ENCODE peak calls at places on chromosomes 1 and 21, in seven cellular contexts. X, R, N, Z, Q, O and D are unnamed samples.

GRCh38 chr1:233393926-233394680 is 66.6 kb downstream of the MAP3K21 start:
- DNase-seq in N (no peak), Q (no peak), X (no peak), Z (no peak), R (no peak), O (no peak), D (no peak)

GRCh38 chr1:147769107-147769506 is 8.7 kb upstream of the GJA5 start:
- DNase-seq in N (no peak), Q (no peak), O (no peak), Z (no peak), R (no peak), X (no peak), D (no peak)

GRCh38 chr1:78340006-78340405 is 150.8 kb upstream of the PTGFR start:
- DNase-seq in Z (no peak), R (no peak), Q (peak), N (peak), O (no peak), X (no peak), D (no peak)

GRCh38 chr1:45299981-45300668 is 26.6 kb upstream of the HPDL start:
- DNase-seq in N (peak), X (peak), Q (peak), O (no peak), Z (peak), R (no peak), D (peak)

GRCh38 chr1:181105134-181106021 is 16.9 kb downstream of the IER5 start:
- DNase-seq in N (peak), Z (peak), Q (no peak), R (no peak), O (no peak), X (peak), D (peak)

GRCh38 chr1:25088946-25089345 is 143.4 kb downstream of the SYF2 start:
- DNase-seq in X (no peak), Z (no peak), O (no peak), N (no peak), R (no peak), Q (no peak), D (no peak)

GRCh38 chr1:192807968-192808587 is 761 bp upstream of the RGS2 start:
- DNase-seq in X (no peak), Q (no peak), N (no peak), R (no peak), O (no peak), Z (no peak), D (no peak)

GRCh38 chr1:8373547-8374270 is 55.8 kb downstream of the SLC45A1 start:
- DNase-seq in R (no peak), Z (no peak), Q (no peak), X (no peak), N (peak), O (no peak), D (no peak)

GRCh38 chr1:233281711-233282581 is 13.6 kb downstream of the PCNX2 start:
- DNase-seq in Z (no peak), X (no peak), O (peak), R (no peak), N (no peak), Q (no peak), D (no peak)

GRCh38 chr1:231053493-231054162 is 13.6 kb upstream of the FAM89A start:
- DNase-seq in R (no peak), O (peak), N (no peak), Z (peak), X (peak), Q (no peak), D (no peak)

GRCh38 chr1:151689494-151689893 is 27.1 kb downstream of the CELF3 start:
- DNase-seq in X (no peak), Q (no peak), N (no peak), R (no peak), Z (no peak), O (no peak), D (no peak)

GRCh38 chr1:248828845-248829244 is 3.1 kb upstream of the SH3BP5L start:
- DNase-seq in Z (peak), X (peak), Q (no peak), O (no peak), R (no peak), N (no peak), D (peak)

GRCh38 chr1:168966217-168966616 is 140.3 kb upstream of the ATP1B1 start:
- DNase-seq in Z (no peak), Q (no peak), N (peak), X (no peak), R (no peak), O (no peak), D (no peak)

GRCh38 chr1:37478451-37478871 is 4.1 kb downstream of the ZC3H12A start:
- DNase-seq in Q (no peak), X (no peak), R (no peak), O (no peak), Z (peak), N (no peak), D (no peak)

GRCh38 chr1:180594723-180595122 is 36.0 kb downstream of the OVAAL start:
- DNase-seq in R (no peak), X (no peak), Z (peak), O (no peak), Q (no peak), N (no peak), D (peak)

GRCh38 chr1:200260587-200261335 is 149.1 kb downstream of the ZNF281 start:
- DNase-seq in Q (no peak), N (no peak), R (no peak), X (peak), Z (no peak), O (no peak), D (no peak)

GRCh38 chr1:221149111-221149510 is 269.9 kb downstream of the HLX start:
- DNase-seq in R (no peak), Z (no peak), O (no peak), Q (no peak), N (no peak), X (no peak), D (no peak)

GRCh38 chr1:75615664-75616435 is 4.9 kb upstream of the SLC44A5 start:
- DNase-seq in N (no peak), Z (peak), Q (no peak), R (no peak), X (no peak), O (no peak), D (peak)

GRCh38 chr1:24080131-24080530 is 31.8 kb downstream of the MYOM3 start:
- DNase-seq in R (no peak), O (no peak), N (no peak), Q (no peak), Z (no peak), X (no peak), D (no peak)

GRCh38 chr1:224689354-224689753 is 73.2 kb downstream of the CNIH3 start:
- DNase-seq in Z (peak), Q (no peak), X (no peak), R (no peak), O (no peak), N (no peak), D (no peak)

GRCh38 chr1:224684920-224685547 is 68.9 kb downstream of the CNIH3 start:
- DNase-seq in O (no peak), R (no peak), X (no peak), Q (no peak), N (no peak), Z (no peak), D (no peak)

GRCh38 chr1:224687465-224687864 is 71.3 kb downstream of the CNIH3 start:
- DNase-seq in R (no peak), Q (no peak), N (no peak), O (no peak), Z (no peak), X (no peak), D (no peak)

GRCh38 chr1:224681816-224682215 is 65.7 kb downstream of the CNIH3 start:
- DNase-seq in Z (no peak), X (no peak), O (no peak), R (no peak), N (no peak), Q (no peak), D (no peak)

GRCh38 chr1:224683981-224684380 is 67.9 kb downstream of the CNIH3 start:
- DNase-seq in R (no peak), Z (no peak), O (no peak), N (no peak), X (no peak), Q (no peak), D (no peak)
- TF ChIP-seq SIN3A in R (no peak), Z (no peak), O (no peak), N (no peak), X (no peak), Q (no peak), D (no peak)

DNA sequence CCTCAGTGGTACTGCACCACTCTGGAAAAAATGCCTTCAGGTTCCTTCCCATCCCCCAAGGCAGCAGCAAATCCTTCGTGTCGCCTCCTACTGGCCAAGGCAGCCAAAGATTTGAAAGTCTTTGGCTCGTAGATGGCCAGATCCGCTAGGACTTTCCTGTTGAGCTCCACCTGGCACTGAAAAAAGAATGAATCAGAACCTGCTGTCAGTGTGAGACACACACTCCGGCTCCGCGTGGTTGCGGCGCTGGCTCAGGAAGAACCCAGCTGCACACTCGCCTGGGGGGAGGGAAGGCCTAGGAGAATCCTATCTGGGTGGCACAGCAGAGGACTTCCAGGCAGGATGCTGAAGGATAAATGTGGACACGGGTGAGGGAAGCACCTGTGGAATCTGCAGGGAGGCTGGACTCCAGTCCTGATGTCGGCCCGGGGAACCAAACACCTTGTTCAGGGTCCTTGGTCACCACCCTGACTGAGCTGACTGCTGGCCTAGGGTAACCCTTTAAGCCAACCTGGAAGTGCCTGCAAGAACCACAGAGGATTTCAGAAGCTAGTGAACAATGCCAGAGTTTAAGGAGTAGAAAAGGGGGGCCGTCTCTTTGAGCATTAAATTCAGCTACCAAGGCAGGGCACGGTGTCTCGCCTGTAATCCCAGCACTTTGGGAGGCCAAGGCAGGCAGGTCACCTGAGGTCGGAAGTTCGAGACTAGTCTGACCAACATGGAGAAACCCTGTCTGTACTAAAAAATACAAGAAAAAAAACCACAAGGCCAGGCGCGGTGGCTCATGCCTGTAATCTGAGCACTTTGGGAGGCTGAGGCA is 3.2 kb upstream of the CCNL2 start:
- DNase-seq in Z (peak), O (no peak), X (peak), R (no peak), Q (peak), N (peak), D (peak)
- TF ChIP-seq SIN3A in Z (no peak), O (no peak), X (no peak), R (no peak), Q (peak), N (no peak), D (no peak)

DNA sequence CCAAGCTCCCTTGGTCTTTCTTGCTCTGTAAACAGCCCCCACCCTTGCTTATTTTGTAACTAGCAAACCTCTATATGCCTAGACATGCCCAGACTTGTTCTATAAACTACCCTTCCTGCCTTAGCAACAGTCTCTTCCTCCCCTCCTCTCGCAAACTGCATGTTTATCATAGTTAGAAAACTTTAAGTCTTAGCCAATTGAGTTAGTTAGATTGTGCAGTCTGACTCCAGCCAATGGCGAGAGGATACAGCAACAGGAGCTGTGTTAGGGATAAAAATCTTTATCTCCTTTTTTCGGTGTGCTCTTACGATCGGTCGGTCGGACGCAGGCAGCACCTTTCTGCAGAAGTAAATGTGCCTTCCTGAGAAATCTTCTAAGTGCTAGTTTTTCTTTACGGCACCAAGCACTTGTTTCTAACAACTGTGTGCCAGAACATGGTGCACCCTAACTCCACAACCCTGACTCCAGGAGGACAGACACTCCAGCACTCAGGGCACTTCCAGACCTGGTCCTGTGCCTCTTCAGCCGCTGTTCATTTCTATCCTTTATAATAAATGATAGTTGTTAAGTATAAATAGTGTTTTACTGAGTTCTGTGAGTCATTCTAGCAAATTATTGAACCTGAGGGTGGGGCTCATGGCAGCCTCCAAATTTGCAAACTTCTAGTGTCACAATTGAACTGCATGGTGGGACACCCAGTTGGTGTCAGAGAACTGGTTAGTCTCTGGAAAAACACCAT is 25.7 kb upstream of the GNG4 start:
- DNase-seq in Q (no peak), Z (no peak), O (no peak), X (peak), R (no peak), N (no peak), D (no peak)
- TF ChIP-seq SIN3A in Q (no peak), Z (no peak), O (no peak), X (no peak), R (no peak), N (no peak), D (no peak)

GRCh38 chr21:15065381-15066230 is 806 bp upstream of the NRIP1 start:
- DNase-seq in N (no peak), Z (peak), O (no peak), Q (no peak), X (peak), R (no peak), D (peak)

GRCh38 chr21:15064576-15065380 is at the start of gene NRIP1:
- DNase-seq in Z (peak), R (no peak), Q (no peak), N (no peak), O (no peak), X (peak), D (peak)

GRCh38 chr21:15063081-15063820 is 1.5 kb downstream of the NRIP1 start:
- DNase-seq in O (no peak), Q (no peak), X (peak), R (no peak), Z (peak), N (no peak), D (no peak)

GRCh38 chr21:15062566-15062965 is 2.2 kb downstream of the NRIP1 start:
- DNase-seq in O (no peak), R (no peak), X (no peak), Q (no peak), N (no peak), Z (peak), D (no peak)

GRCh38 chr21:15063821-15064575 is 802 bp downstream of the NRIP1 start:
- DNase-seq in O (no peak), X (no peak), Q (no peak), Z (peak), N (no peak), R (no peak), D (peak)
- TF ChIP-seq SIN3A in O (no peak), X (peak), Q (peak), Z (no peak), N (no peak), R (no peak), D (no peak)

GRCh38 chr21:16345757-16346156 is 616.0 kb downstream of the USP25 start:
- DNase-seq in R (no peak), Z (no peak), X (no peak), Q (no peak), N (no peak), O (no peak), D (peak)

GRCh38 chr21:16347223-16347622 is 617.4 kb downstream of the USP25 start:
- DNase-seq in N (no peak), R (no peak), Z (no peak), X (no peak), O (no peak), Q (no peak), D (no peak)

GRCh38 chr21:16342932-16343331 is 613.1 kb downstream of the USP25 start:
- DNase-seq in Q (no peak), Z (no peak), O (no peak), N (no peak), X (no peak), R (no peak), D (no peak)

DNA sequence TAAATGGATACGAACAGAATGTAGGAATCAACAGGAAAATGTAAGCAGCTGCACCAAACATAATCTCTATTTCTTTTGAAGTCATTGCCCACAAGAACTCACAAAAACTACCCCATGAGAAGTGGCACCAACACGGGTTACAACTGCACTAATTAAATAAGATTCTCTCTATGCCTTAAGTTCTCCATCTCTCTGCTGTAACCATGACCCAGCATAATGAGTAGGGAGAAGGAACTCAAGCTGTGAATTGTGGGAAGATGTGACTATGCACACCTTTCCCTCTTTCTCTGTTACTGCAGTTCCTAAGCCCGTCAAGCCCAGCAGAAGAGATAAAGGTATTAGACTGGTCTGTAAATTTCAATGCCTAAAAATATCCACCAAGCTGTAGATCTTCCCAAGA is 614.0 kb downstream of the USP25 start:
- DNase-seq in Q (no peak), Z (no peak), O (no peak), X (no peak), R (no peak), N (no peak), D (no peak)
- TF ChIP-seq SIN3A in Q (no peak), Z (no peak), O (no peak), X (no peak), R (no peak), N (no peak), D (no peak)

GRCh38 chr1:27569506-27570382 is 34.2 kb downstream of the AHDC1 start:
- DNase-seq in Q (no peak), X (peak), N (no peak), Z (peak), O (no peak), R (no peak), D (no peak)
- TF ChIP-seq SIN3A in Q (no peak), X (no peak), N (no peak), Z (no peak), O (no peak), R (peak), D (no peak)

GRCh38 chr21:30372139-30372770 is at the start of gene KRTAP13-2:
- DNase-seq in N (no peak), Q (no peak), Z (no peak), R (no peak), X (no peak), O (no peak), D (no peak)
- TF ChIP-seq SIN3A in N (no peak), Q (no peak), Z (no peak), R (no peak), X (no peak), O (no peak), D (no peak)

GRCh38 chr1:206508130-206508884 is 976 bp downstream of the RASSF5 start:
- DNase-seq in R (no peak), N (no peak), X (peak), Z (no peak), Q (no peak), O (no peak), D (no peak)

GRCh38 chr1:206508956-206509355 is 1.6 kb downstream of the RASSF5 start:
- DNase-seq in O (no peak), X (no peak), R (no peak), N (no peak), Q (no peak), Z (no peak), D (no peak)

GRCh38 chr1:206509612-206510257 is 2.4 kb downstream of the RASSF5 start:
- DNase-seq in Z (no peak), Q (no peak), O (no peak), X (peak), N (no peak), R (no peak), D (no peak)

GRCh38 chr1:206511362-206512064 is 4.2 kb downstream of the RASSF5 start:
- DNase-seq in X (no peak), Q (no peak), R (no peak), N (no peak), Z (no peak), O (no peak), D (no peak)

GRCh38 chr1:206510371-206510770 is 3.0 kb downstream of the RASSF5 start:
- DNase-seq in X (no peak), O (no peak), N (no peak), Z (no peak), R (no peak), Q (no peak), D (no peak)
- TF ChIP-seq SIN3A in X (no peak), O (no peak), N (no peak), Z (no peak), R (no peak), Q (no peak), D (no peak)